ENCODE peak calls at places on chromosomes 1 and 21, in seven cellular contexts. G is fibroblast of mammary gland, R is neural progenitor cell, S is pancreas, F is IMR-90, K is A549, I is GM12864. P is an unnamed sample.
A peak's percentile ranks its signal among the peaks of the same experiment; 100 is the strongest.

GRCh38 chr1:81695741-81696140 is 105.0 kb upstream of the ADGRL2 start:
- DNase-seq in G (peak; percentile 87), R (no peak), S (no peak), F (peak; percentile 81), K (no peak), I (no peak), P (no peak)

GRCh38 chr1:184489908-184490307 is 103.1 kb downstream of the C1orf21 start:
- DNase-seq in G (no peak), R (no peak), S (no peak), F (no peak), K (no peak), I (no peak), P (no peak)

GRCh38 chr1:210687582-210688279 is 359.0 kb downstream of the HHAT start:
- DNase-seq in G (no peak), R (no peak), S (no peak), F (peak; percentile 12), K (peak; percentile 25), I (no peak), P (no peak)

GRCh38 chr1:5514519-5515183 is 477.6 kb downstream of the NPHP4 start:
- DNase-seq in G (peak; percentile 23), R (peak; percentile 78), S (peak; percentile 84), F (peak; percentile 7), K (peak; percentile 67), I (no peak), P (peak; percentile 56)

GRCh38 chr1:196464545-196464944 is 143.7 kb downstream of the KCNT2 start:
- DNase-seq in G (peak; percentile 49), R (no peak), S (no peak), F (peak; percentile 31), K (no peak), I (no peak), P (no peak)

GRCh38 chr1:235326719-235327558 is 1.0 kb downstream of the ARID4B start:
- DNase-seq in G (no peak), R (peak; percentile 60), S (peak; percentile 62), F (no peak), K (peak; percentile 22), I (peak; percentile 70), P (peak; percentile 85)

GRCh38 chr1:55483523-55483922 is 268.4 kb upstream of the USP24 start:
- DNase-seq in G (no peak), R (no peak), S (no peak), F (no peak), K (no peak), I (no peak), P (no peak)

GRCh38 chr21:38819719-38820147 is 14.0 kb downstream of the ETS2 start:
- DNase-seq in G (no peak), R (no peak), S (no peak), F (peak; percentile 77), K (no peak), I (no peak), P (no peak)

GRCh38 chr1:119286587-119287181 is 81.9 kb upstream of the HAO2 start:
- DNase-seq in G (peak; percentile 49), R (peak; percentile 75), S (no peak), F (peak; percentile 4), K (peak; percentile 4), I (peak; percentile 8), P (peak; percentile 61)

GRCh38 chr21:27590271-27590670 is 623.4 kb upstream of the ADAMTS5 start:
- DNase-seq in G (peak; percentile 93), R (no peak), S (no peak), F (no peak), K (no peak), I (no peak), P (no peak)

GRCh38 chr1:246753670-246754535 is 29.7 kb downstream of the SCCPDH start:
- DNase-seq in G (peak; percentile 65), R (peak; percentile 75), S (peak; percentile 30), F (peak; percentile 68), K (peak; percentile 43), I (peak; percentile 34), P (peak; percentile 77)

GRCh38 chr1:241485554-241485992 is 34.0 kb downstream of the FH start:
- DNase-seq in G (peak; percentile 42), R (peak; percentile 28), S (no peak), F (peak; percentile 16), K (peak; percentile 13), I (peak; percentile 16), P (peak; percentile 61)

GRCh38 chr21:16522512-16522911 is 792.7 kb downstream of the USP25 start:
- DNase-seq in G (peak; percentile 47), R (no peak), S (no peak), F (peak; percentile 83), K (no peak), I (no peak), P (no peak)

GRCh38 chr1:243786546-243786945 is 63.5 kb downstream of the AKT3 start:
- DNase-seq in G (no peak), R (no peak), S (no peak), F (no peak), K (no peak), I (no peak), P (no peak)

GRCh38 chr1:192968323-192968722 is 90.8 kb downstream of the UCHL5 start:
- DNase-seq in G (no peak), R (no peak), S (no peak), F (no peak), K (no peak), I (no peak), P (no peak)

GRCh38 chr1:51344602-51345299 is 14.4 kb upstream of the TTC39A start:
- DNase-seq in G (no peak), R (peak; percentile 47), S (peak; percentile 72), F (no peak), K (no peak), I (no peak), P (no peak)
- TF ChIP-seq CTCF in G (no peak), R (peak; percentile 26), S (no peak), F (no peak), K (peak; percentile 33), I (no peak), P (no peak)

DNA sequence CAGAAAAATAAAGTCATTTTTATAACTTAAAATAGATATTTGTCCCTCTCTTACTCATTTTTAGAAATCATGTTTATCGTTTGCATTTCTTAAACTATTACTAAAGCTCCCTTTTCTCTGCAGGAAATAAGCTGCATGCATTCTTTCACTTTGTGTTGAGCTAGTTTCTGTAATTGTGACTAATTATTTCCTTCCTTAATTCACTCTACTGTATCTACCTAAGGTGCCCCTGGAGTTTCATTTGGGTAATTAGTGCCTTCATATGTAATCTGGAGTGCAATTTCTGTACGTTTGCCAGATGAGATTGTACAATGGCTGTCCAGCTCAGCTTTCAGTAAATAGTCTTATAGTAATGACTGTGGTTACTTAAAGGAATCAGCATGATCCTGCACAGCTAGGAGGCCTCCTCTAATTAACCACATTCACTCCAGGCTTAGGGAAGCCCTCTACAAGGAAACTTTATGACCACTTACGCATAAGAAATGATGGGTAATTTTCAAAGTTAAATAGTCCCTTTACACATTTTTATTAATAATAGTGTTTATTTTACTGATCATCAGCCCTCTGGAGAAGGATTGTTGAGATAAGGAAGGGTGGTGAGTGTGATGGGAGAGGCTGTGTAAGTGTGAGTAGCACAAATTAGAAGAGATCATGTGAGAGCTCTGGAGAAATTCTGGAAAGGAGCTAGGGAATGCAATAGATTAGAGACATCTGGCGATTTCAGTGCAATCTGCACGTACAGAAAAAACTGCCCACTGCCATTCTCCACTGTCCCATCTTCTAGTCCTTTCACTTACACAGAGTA is 86.8 kb downstream of the LRRC8C start:
- DNase-seq in G (peak; percentile 15), R (peak; percentile 50), S (no peak), F (peak; percentile 22), K (no peak), I (peak; percentile 49), P (peak; percentile 72)
- H3K4me3 ChIP-seq in G (no peak overlapping the region), R (no peak overlapping the region), S (no peak overlapping the region), F (peak overlapping the region; percentile 24), K (no peak overlapping the region), I (no peak overlapping the region), P (peak overlapping the region; percentile 21)

DNA sequence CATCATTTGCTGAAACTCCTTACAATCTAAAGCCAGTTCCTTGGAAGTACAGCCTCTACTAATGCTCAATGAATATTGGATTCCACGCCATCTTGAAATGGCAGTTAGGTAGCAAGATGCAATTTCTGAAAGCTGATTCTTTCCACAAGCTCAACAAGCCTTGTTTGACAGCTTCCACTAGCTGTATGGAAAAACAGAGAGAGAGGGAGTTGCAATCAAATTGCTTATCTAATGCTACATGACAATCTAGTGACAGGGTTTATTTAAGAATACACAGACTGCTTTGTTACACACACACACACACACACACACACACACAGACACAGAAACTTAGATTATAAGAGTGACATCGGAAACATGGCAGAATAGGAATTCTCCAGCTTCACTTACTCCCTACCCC is 288.4 kb upstream of the DEPDC1 start:
- DNase-seq in G (no peak), R (no peak), S (no peak), F (no peak), K (no peak), I (no peak), P (no peak)
- TF ChIP-seq CTCF in G (no peak), R (no peak), S (no peak), F (no peak), K (no peak), I (no peak), P (no peak)

GRCh38 chr1:78619446-78619802 is 824 bp upstream of the IFI44L start:
- DNase-seq in G (no peak), R (no peak), S (no peak), F (no peak), K (no peak), I (no peak), P (no peak)
- H3K4me3 ChIP-seq in G (peak overlapping the region; percentile 51), R (no peak overlapping the region), S (no peak overlapping the region), F (peak overlapping the region; percentile 34), K (no peak overlapping the region), I (no peak overlapping the region), P (peak overlapping the region; percentile 98)

GRCh38 chr1:17439250-17440073 is at the start of gene RCC2:
- DNase-seq in G (peak; percentile 78), R (peak; percentile 87), S (peak; percentile 73), F (peak; percentile 80), K (peak; percentile 44), I (no peak), P (peak; percentile 83)
- TF ChIP-seq CTCF in G (no peak), R (peak; percentile 4), S (no peak), F (peak; percentile 35), K (peak; percentile 48), I (peak; percentile 38), P (peak; percentile 32)

GRCh38 chr1:168135116-168135981 is 1.4 kb downstream of the GPR161 start:
- DNase-seq in G (no peak), R (no peak), S (no peak), F (no peak), K (no peak), I (no peak), P (no peak)
- H3K4me3 ChIP-seq in G (peak overlapping the region; percentile 72), R (peak overlapping the region; percentile 81), S (peak overlapping the region; percentile 52), F (peak overlapping the region; percentile 68), K (peak overlapping the region; percentile 82), I (peak overlapping the region; percentile 64), P (no peak overlapping the region)

GRCh38 chr1:179824265-179824664 is 53.3 kb downstream of the TOR1AIP2 start:
- DNase-seq in G (no peak), R (no peak), S (no peak), F (no peak), K (no peak), I (no peak), P (no peak)
- TF ChIP-seq CTCF in G (no peak), R (no peak), S (no peak), F (no peak), K (no peak), I (no peak), P (no peak)

GRCh38 chr1:19448491-19449439 is 36.6 kb downstream of the CAPZB start:
- DNase-seq in G (peak; percentile 95), R (no peak), S (no peak), F (peak; percentile 93), K (peak; percentile 41), I (no peak), P (peak; percentile 44)
- H3K4me3 ChIP-seq in G (peak overlapping the region; percentile 15), R (no peak overlapping the region), S (no peak overlapping the region), F (no peak overlapping the region), K (no peak overlapping the region), I (no peak overlapping the region), P (no peak overlapping the region)